ENCODE peak calls at places on chromosomes 4 and X, in five cellular contexts. Y is T-helper 2 cell treated with Interferon-gamma antibody and Interleukin-4, amounts not matched to agents 5 μg/mL and 100 μg/mL, for 36 hours; P is GM19239; D is activated gamma-delta T cell treated with Interleukin-2 at 50 U/mL for 16 hours; C is frontal cortex. O is an unnamed sample.

GRCh38 chr4:122898370-122899150 is 23.8 kb downstream of the NUDT6 start:
- DNase-seq in Y (no peak), P (no peak), D (no peak), C (no peak), O (no peak)

GRCh38 chr4:156177941-156178340 is 224.3 kb upstream of the CTSO start:
- DNase-seq in Y (no peak), P (no peak), D (no peak), C (no peak), O (no peak)

GRCh38 chrX:14291626-14292025 is 237.7 kb upstream of the GLRA2 start:
- DNase-seq in Y (no peak), P (no peak), D (no peak), C (no peak), O (no peak)

GRCh38 chr4:107261241-107261874 is 225.2 kb upstream of the DKK2 start:
- DNase-seq in Y (no peak), P (no peak), D (no peak), C (no peak), O (peak)

GRCh38 chr4:152848508-152848907 is 68.8 kb downstream of the ARFIP1 start:
- DNase-seq in Y (no peak), P (no peak), D (no peak), C (no peak), O (no peak)

GRCh38 chrX:152861116-152861515 is 30.3 kb downstream of the NSDHL start:
- DNase-seq in Y (no peak), P (no peak), D (no peak), C (no peak), O (no peak)

GRCh38 chr4:184851200-184851541 is 25.4 kb upstream of the ACSL1 start:
- DNase-seq in Y (peak), P (peak), D (no peak), C (no peak), O (peak)

GRCh38 chr4:137597751-137598493 is 65.6 kb upstream of the PCDH18 start:
- DNase-seq in Y (no peak), P (no peak), D (no peak), C (no peak), O (no peak)

GRCh38 chrX:56499372-56499771 is 64.1 kb upstream of the UBQLN2 start:
- DNase-seq in Y (no peak), P (no peak), D (no peak), C (no peak), O (no peak)

GRCh38 chr4:113634081-113634969 is 127.2 kb downstream of the CAMK2D start:
- DNase-seq in Y (no peak), P (no peak), D (no peak), C (no peak), O (no peak)

GRCh38 chrX:118566359-118566758 is 70.7 kb downstream of the DOCK11 start:
- DNase-seq in Y (no peak), P (no peak), D (no peak), C (no peak), O (peak)